ENCODE peak calls at places on chromosomes 2 and 18, in five cellular contexts. Q, L, A, V and S are unnamed samples.

GRCh38 chr2:48346124-48346536 is 183.8 kb upstream of the STON1 start:
- DNase-seq in Q (peak), L (peak), A (peak), V (no peak), S (no peak)

GRCh38 chr2:72533767-72534166 is 292.1 kb downstream of the EXOC6B start:
- DNase-seq in Q (peak), L (peak), A (no peak), V (no peak), S (no peak)

GRCh38 chr2:59630789-59631188 is 922.7 kb downstream of the BCL11A start:
- DNase-seq in Q (no peak), L (no peak), A (no peak), V (no peak), S (no peak)

GRCh38 chr2:54757496-54757895 is 34.0 kb downstream of the EML6 start:
- DNase-seq in Q (no peak), L (peak), A (no peak), V (no peak), S (no peak)

GRCh38 chr2:116676776-116677175 is 1137.7 kb upstream of the DDX18 start:
- DNase-seq in Q (no peak), L (no peak), A (no peak), V (no peak), S (no peak)

GRCh38 chr2:226410212-226410611 is 389.4 kb downstream of the IRS1 start:
- DNase-seq in Q (no peak), L (peak), A (no peak), V (no peak), S (no peak)

GRCh38 chr2:64137996-64138395 is 6.2 kb downstream of the PELI1 start:
- DNase-seq in Q (peak), L (no peak), A (no peak), V (no peak), S (no peak)

GRCh38 chr2:120571015-120571728 is 164.5 kb upstream of the GLI2 start:
- DNase-seq in Q (no peak), L (no peak), A (no peak), V (no peak), S (no peak)

GRCh38 chr2:75476778-75477177 is 84.0 kb downstream of the EVA1A start:
- DNase-seq in Q (peak), L (peak), A (no peak), V (no peak), S (no peak)

GRCh38 chr18:22470141-22470510 is 52.4 kb upstream of the CTAGE1 start:
- DNase-seq in Q (no peak), L (peak), A (no peak), V (no peak), S (no peak)

GRCh38 chr18:31929273-31929672 is 13.7 kb downstream of the TRAPPC8 start:
- DNase-seq in Q (no peak), L (no peak), A (no peak), V (no peak), S (no peak)

GRCh38 chr2:55898641-55899040 is 24.9 kb downstream of the EFEMP1 start:
- DNase-seq in Q (no peak), L (no peak), A (no peak), V (no peak), S (no peak)

GRCh38 chr2:239139566-239139965 is 261.3 kb downstream of the HDAC4 start:
- DNase-seq in Q (no peak), L (no peak), A (no peak), V (no peak), S (no peak)

GRCh38 chr2:195027947-195028346 is 629.1 kb upstream of the SLC39A10 start:
- DNase-seq in Q (no peak), L (no peak), A (no peak), V (no peak), S (no peak)

GRCh38 chr2:152627010-152627957 is 90.0 kb downstream of the PRPF40A start:
- DNase-seq in Q (peak), L (peak), A (no peak), V (no peak), S (no peak)

GRCh38 chr2:238864207-238865014 is 16.5 kb downstream of the TWIST2 start:
- DNase-seq in Q (peak), L (peak), A (peak), V (peak), S (peak)

GRCh38 chr2:43292297-43292696 is 65.9 kb upstream of the ZFP36L2 start:
- DNase-seq in Q (no peak), L (no peak), A (no peak), V (no peak), S (no peak)

GRCh38 chr2:73035899-73036778 is 35.4 kb downstream of the SFXN5 start:
- DNase-seq in Q (no peak), L (no peak), A (no peak), V (no peak), S (no peak)

GRCh38 chr2:212066546-212066945 is 472.1 kb downstream of the ERBB4 start:
- DNase-seq in Q (no peak), L (peak), A (no peak), V (no peak), S (no peak)

GRCh38 chr18:22641973-22642372 is 224.3 kb upstream of the CTAGE1 start:
- DNase-seq in Q (no peak), L (no peak), A (no peak), V (no peak), S (no peak)

GRCh38 chr2:37829202-37829601 is 95.9 kb upstream of the RMDN2 start:
- DNase-seq in Q (peak), L (peak), A (no peak), V (no peak), S (no peak)

GRCh38 chr2:230908595-230909191 is 16.3 kb downstream of the GPR55 start:
- DNase-seq in Q (peak), L (peak), A (no peak), V (peak), S (peak)

GRCh38 chr18:30652377-30652776 is 390.2 kb downstream of the DSC3 start:
- DNase-seq in Q (no peak), L (no peak), A (no peak), V (no peak), S (no peak)

GRCh38 chr2:9754532-9754887 is 88.8 kb upstream of the TAF1B start:
- DNase-seq in Q (no peak), L (no peak), A (no peak), V (no peak), S (no peak)

GRCh38 chr2:66919286-66919685 is 477.8 kb upstream of the ETAA1 start:
- DNase-seq in Q (no peak), L (no peak), A (no peak), V (no peak), S (no peak)

GRCh38 chr2:219294356-219295351 is 14.5 kb downstream of the PTPRN start:
- DNase-seq in Q (peak), L (peak), A (peak), V (peak), S (no peak)

GRCh38 chr18:4987452-4988405 is 209.3 kb downstream of the AKAIN1 start:
- DNase-seq in Q (no peak), L (no peak), A (no peak), V (no peak), S (no peak)

GRCh38 chr2:99395589-99396130 is 58.5 kb downstream of the EIF5B start:
- DNase-seq in Q (no peak), L (peak), A (no peak), V (no peak), S (no peak)

GRCh38 chr2:231452799-231453508 is 11.3 kb downstream of the NCL start:
- DNase-seq in Q (no peak), L (no peak), A (no peak), V (peak), S (no peak)

GRCh38 chr18:74378179-74378682 is 62.6 kb downstream of the C18orf63 start:
- DNase-seq in Q (no peak), L (no peak), A (no peak), V (peak), S (no peak)
- H3K27ac ChIP-seq in Q (no peak), L (no peak), A (no peak), V (peak), S (no peak)

GRCh38 chr18:62346327-62347090 is 21.4 kb downstream of the TNFRSF11A start:
- DNase-seq in Q (no peak), L (no peak), A (no peak), V (no peak), S (no peak)
- H3K27ac ChIP-seq in Q (no peak), L (no peak), A (no peak), V (no peak), S (no peak)

DNA sequence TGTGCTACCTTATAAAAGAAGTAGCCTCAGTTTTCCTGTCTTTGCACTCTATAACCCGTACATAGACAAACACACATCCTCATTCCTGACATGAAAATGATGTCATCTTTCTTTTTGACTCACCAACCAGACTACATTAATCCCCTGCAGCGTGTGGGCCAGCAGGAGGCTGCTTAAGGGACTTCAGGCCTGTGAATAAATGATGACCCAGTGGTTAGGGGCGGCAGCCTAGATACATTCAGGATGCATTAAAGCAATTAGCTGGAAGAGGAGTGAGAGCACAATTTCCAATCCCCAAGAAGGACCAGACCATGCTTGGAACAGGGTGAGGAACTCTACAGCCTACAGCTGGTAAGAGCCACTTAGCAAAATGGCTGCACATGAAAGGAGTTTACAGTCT is 57.3 kb upstream of the KLF7 start:
- DNase-seq in Q (peak), L (peak), A (no peak), V (no peak), S (peak)
- H3K27ac ChIP-seq in Q (no peak), L (no peak), A (no peak), V (no peak), S (no peak)

GRCh38 chr2:182298456-182298855 is 128.4 kb downstream of the PDE1A start:
- DNase-seq in Q (no peak), L (no peak), A (no peak), V (no peak), S (no peak)
- H3K27ac ChIP-seq in Q (no peak), L (no peak), A (no peak), V (no peak), S (no peak)

GRCh38 chr2:45466045-45466444 is 145.0 kb downstream of the SRBD1 start:
- DNase-seq in Q (no peak), L (no peak), A (no peak), V (no peak), S (no peak)

GRCh38 chr2:45468279-45468678 is 142.8 kb downstream of the SRBD1 start:
- DNase-seq in Q (no peak), L (no peak), A (no peak), V (no peak), S (no peak)

GRCh38 chr2:45469314-45470099 is 141.6 kb downstream of the SRBD1 start:
- DNase-seq in Q (peak), L (no peak), A (no peak), V (no peak), S (no peak)

GRCh38 chr2:45470531-45470930 is 140.5 kb downstream of the SRBD1 start:
- DNase-seq in Q (no peak), L (peak), A (no peak), V (no peak), S (no peak)
- H3K27ac ChIP-seq in Q (no peak), L (no peak), A (no peak), V (no peak), S (no peak)

GRCh38 chr2:17476820-17477219 is 41.4 kb downstream of the RAD51AP2 start:
- DNase-seq in Q (peak), L (peak), A (no peak), V (no peak), S (no peak)

GRCh38 chr2:17471979-17472378 is 46.3 kb downstream of the RAD51AP2 start:
- DNase-seq in Q (no peak), L (no peak), A (no peak), V (no peak), S (no peak)

GRCh38 chr2:17470855-17471641 is 47.2 kb downstream of the RAD51AP2 start:
- DNase-seq in Q (peak), L (peak), A (no peak), V (no peak), S (no peak)

GRCh38 chr2:17476060-17476459 is 42.2 kb downstream of the RAD51AP2 start:
- DNase-seq in Q (peak), L (peak), A (no peak), V (no peak), S (no peak)

DNA sequence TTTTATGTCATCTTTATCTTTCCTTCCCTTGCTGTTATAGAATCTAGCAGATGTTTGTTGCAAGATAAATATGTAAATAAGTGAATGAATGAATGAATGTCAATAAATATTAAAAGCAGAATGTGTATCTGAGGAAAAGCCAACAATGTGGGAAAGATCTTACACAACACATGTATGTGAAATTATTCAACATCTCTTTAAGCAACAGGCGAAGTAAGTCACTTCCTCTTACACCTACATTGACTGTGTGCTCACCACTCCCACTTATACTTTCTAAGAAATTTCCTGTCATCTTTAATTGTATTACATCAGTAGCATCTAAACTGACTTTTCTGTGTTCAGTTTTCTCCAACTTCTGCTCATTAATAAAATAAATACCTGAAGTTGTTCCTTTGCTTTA is 43.0 kb downstream of the RAD51AP2 start:
- DNase-seq in Q (peak), L (peak), A (no peak), V (no peak), S (peak)
- H3K27ac ChIP-seq in Q (peak), L (no peak), A (no peak), V (no peak), S (peak)